ENCODE peak calls at places on chromosomes 6 and 20, in seven cellular contexts. Q, O, A, W, P, C and B are unnamed samples. For H3K4me1 and H3K9me3, the result is how much of the 10 kb centered on the place peaks cover.

GRCh38 chr6:160273760-160274159 is 15.1 kb upstream of the SLC22A2 start:
- DNase-seq in A (no peak), Q (no peak), W (no peak), O (no peak), C (no peak), P (no peak), B (no peak)

GRCh38 chr6:6793388-6794250 is 205.1 kb downstream of the LY86 start:
- DNase-seq in Q (no peak), P (no peak), C (no peak), W (no peak), O (no peak), A (no peak), B (no peak)

GRCh38 chr6:103675807-103676406 is 1183.8 kb downstream of the HACE1 start:
- DNase-seq in P (no peak), A (no peak), O (no peak), Q (no peak), C (peak), W (no peak), B (no peak)

GRCh38 chr20:17498181-17498580 is 33.0 kb downstream of the BFSP1 start:
- DNase-seq in C (no peak), P (no peak), O (no peak), Q (no peak), A (peak), W (no peak), B (no peak)

GRCh38 chr20:25453035-25453810 is 45.8 kb downstream of the GINS1 start:
- DNase-seq in Q (peak), P (no peak), W (peak), C (no peak), A (peak), O (no peak), B (no peak)

GRCh38 chr6:33108307-33108706 is 32.5 kb downstream of the HLA-DPB1 start:
- DNase-seq in W (no peak), Q (no peak), C (no peak), O (no peak), A (no peak), P (no peak), B (no peak)

GRCh38 chr6:16060039-16060438 is 68.8 kb upstream of the MYLIP start:
- DNase-seq in Q (no peak), A (no peak), C (no peak), W (no peak), O (no peak), P (no peak), B (no peak)

GRCh38 chr6:3409699-3410384 is 47.0 kb downstream of the SLC22A23 start:
- DNase-seq in O (no peak), W (peak), P (no peak), Q (no peak), C (no peak), A (no peak), B (no peak)

GRCh38 chr6:104591573-104592334 is 268.0 kb downstream of the HACE1 start:
- DNase-seq in C (peak), O (no peak), Q (peak), W (no peak), P (no peak), A (no peak), B (no peak)

GRCh38 chr6:111552241-111552744 is 53.4 kb downstream of the TRAF3IP2 start:
- DNase-seq in Q (peak), A (peak), O (peak), W (peak), C (peak), P (no peak), B (peak)

GRCh38 chr6:14751645-14752173 is 494.2 kb upstream of the JARID2 start:
- DNase-seq in P (no peak), C (no peak), Q (no peak), A (no peak), O (no peak), W (no peak), B (no peak)

GRCh38 chr6:122372647-122373046 is 26.8 kb upstream of the HSF2 start:
- DNase-seq in A (no peak), O (no peak), P (no peak), C (peak), Q (peak), W (no peak), B (no peak)

GRCh38 chr6:28982476-28983266 is 22.4 kb downstream of the ZNF311 start:
- DNase-seq in O (no peak), P (no peak), W (no peak), A (peak), C (peak), Q (peak), B (no peak)

GRCh38 chr20:43983359-43983758 is 68.7 kb downstream of the TOX2 start:
- DNase-seq in Q (no peak), A (no peak), W (no peak), O (no peak), P (no peak), C (no peak), B (no peak)

GRCh38 chr6:155121699-155122098 is 126.6 kb downstream of the TIAM2 start:
- DNase-seq in P (no peak), A (no peak), Q (peak), C (peak), O (no peak), W (no peak), B (peak)

GRCh38 chr6:132964101-132964867 is 149.9 kb downstream of the RPS12 start:
- DNase-seq in A (no peak), O (no peak), P (no peak), W (no peak), Q (peak), C (peak), B (no peak)

GRCh38 chr20:10699941-10700340 is 26.1 kb upstream of the JAG1 start:
- DNase-seq in O (no peak), P (no peak), A (no peak), Q (no peak), W (no peak), C (no peak), B (no peak)

GRCh38 chr6:92757926-92758325 is 661.4 kb downstream of the EPHA7 start:
- DNase-seq in O (no peak), C (no peak), Q (no peak), A (no peak), P (no peak), W (no peak), B (no peak)

GRCh38 chr20:54257090-54257816 is 49.4 kb downstream of the PFDN4 start:
- DNase-seq in C (peak), O (no peak), W (no peak), Q (peak), A (peak), P (no peak), B (no peak)

GRCh38 chr6:168923171-168923570 is 330.5 kb downstream of the THBS2 start:
- DNase-seq in A (no peak), W (no peak), O (no peak), P (no peak), C (no peak), Q (no peak), B (no peak)

GRCh38 chr6:122799916-122800701 is 11.1 kb downstream of the SMPDL3A start:
- DNase-seq in O (no peak), W (no peak), C (peak), Q (no peak), P (no peak), A (peak), B (peak)

GRCh38 chr20:40056186-40056585 is 632.9 kb downstream of the MAFB start:
- DNase-seq in W (no peak), Q (no peak), O (no peak), P (no peak), C (no peak), A (no peak), B (no peak)

GRCh38 chr6:37368961-37369320 is 15.2 kb downstream of the RNF8 start:
- DNase-seq in C (no peak), O (no peak), A (no peak), W (no peak), P (no peak), Q (no peak), B (no peak)

GRCh38 chr6:37365791-37366190 is 12.0 kb downstream of the RNF8 start:
- DNase-seq in Q (peak), W (no peak), C (peak), P (no peak), A (no peak), O (no peak), B (no peak)

GRCh38 chr6:37367557-37367956 is 13.8 kb downstream of the RNF8 start:
- DNase-seq in C (no peak), A (no peak), Q (no peak), P (no peak), O (no peak), W (no peak), B (no peak)

GRCh38 chr6:37369321-37370196 is 15.8 kb downstream of the RNF8 start:
- DNase-seq in P (no peak), O (no peak), A (no peak), Q (peak), C (peak), W (no peak), B (no peak)

GRCh38 chr6:37366910-37367309 is 13.1 kb downstream of the RNF8 start:
- DNase-seq in W (no peak), A (no peak), C (peak), P (no peak), O (no peak), Q (no peak), B (no peak)
- H3K4me3 ChIP-seq in W (no peak), A (no peak), C (no peak), P (no peak), O (no peak), Q (no peak), B (no peak)

DNA sequence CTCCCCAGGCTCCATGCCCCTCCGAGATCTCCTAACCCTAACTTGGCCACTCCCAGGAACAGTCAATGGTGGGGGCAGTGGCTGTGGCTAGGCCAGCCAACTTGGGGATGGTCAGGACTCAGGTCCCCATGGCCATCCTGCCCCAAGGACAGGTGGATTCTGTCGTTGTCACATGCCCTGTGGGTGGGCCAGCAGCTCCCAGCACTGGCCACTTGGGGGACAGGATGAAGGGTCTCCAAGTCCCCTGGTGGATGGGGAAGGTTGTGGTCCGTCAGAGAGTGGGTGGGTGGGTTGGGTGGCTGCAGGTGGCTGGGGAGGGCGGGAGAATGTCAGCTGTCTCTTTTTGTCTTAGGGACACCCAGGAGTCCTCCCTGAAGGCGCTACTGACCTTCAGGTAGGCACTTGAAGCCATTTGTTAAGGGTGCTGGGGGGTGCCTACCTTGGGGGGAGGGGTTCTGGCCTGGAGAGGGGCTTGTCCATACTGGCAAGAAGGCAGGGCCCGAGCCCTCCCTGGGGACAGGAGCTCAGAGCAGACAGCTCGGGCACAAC is 5.5 kb downstream of the COL9A3 start:
- DNase-seq in P (no peak), A (no peak), Q (no peak), W (no peak), C (no peak), O (no peak), B (no peak)
- H3K4me1 ChIP-seq in P (under half), A (under half), Q (under half), W (under half), C (under half), O (under half), B (under half)

GRCh38 chr6:40098774-40099173 is 164.5 kb upstream of the MOCS1 start:
- DNase-seq in A (no peak), P (no peak), O (no peak), Q (no peak), W (no peak), C (no peak), B (no peak)
- H3K9me3 ChIP-seq in A (under half), P (under half), O (under half), Q (under half), W (under half), C (under half), B (under half)

GRCh38 chr6:1612902-1613301 is 3.2 kb downstream of the FOXC1 start:
- DNase-seq in W (no peak), A (peak), P (no peak), O (no peak), C (peak), Q (peak), B (peak)
- H3K4me3 ChIP-seq in W (peak), A (peak), P (no peak), O (peak), C (peak), Q (peak), B (peak)

GRCh38 chr20:3803289-3803688 is 7.2 kb downstream of the CDC25B start:
- DNase-seq in W (no peak), O (peak), P (no peak), A (no peak), C (no peak), Q (no peak), B (no peak)
- H3K4me1 ChIP-seq in W (half or more), O (under half), P (under half), A (under half), C (under half), Q (under half), B (under half)

GRCh38 chr6:162491637-162492036 is 235.9 kb downstream of the PRKN start:
- DNase-seq in W (no peak), O (no peak), C (no peak), Q (no peak), P (no peak), A (no peak), B (no peak)
- H3K9me3 ChIP-seq in W (under half), O (under half), C (under half), Q (under half), P (under half), A (under half), B (under half)

DNA sequence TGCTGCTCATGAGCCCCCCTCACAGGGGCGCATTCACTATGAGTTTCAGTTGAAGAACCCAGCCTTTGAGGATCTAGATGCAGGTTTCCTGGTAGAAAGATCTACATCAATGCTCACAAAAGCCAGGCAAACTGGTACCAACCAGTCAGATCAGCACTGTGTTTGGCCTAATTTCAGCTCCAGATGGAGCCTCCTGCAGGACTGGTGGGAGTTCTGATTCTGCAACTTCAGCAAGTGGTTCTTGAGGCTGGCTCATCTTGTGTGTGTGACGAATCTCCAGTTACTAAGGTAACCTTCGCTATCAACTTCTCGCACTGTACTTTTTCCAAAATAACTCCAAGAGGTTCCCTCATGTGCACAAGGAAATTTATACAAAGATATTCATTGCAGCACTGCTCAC is 118.8 kb downstream of the ZMYND8 start:
- DNase-seq in Q (peak), A (no peak), P (no peak), W (no peak), C (no peak), O (no peak), B (no peak)
- H3K4me3 ChIP-seq in Q (no peak), A (no peak), P (no peak), W (no peak), C (no peak), O (no peak), B (no peak)

GRCh38 chr20:5745416-5745968 is 4.7 kb upstream of the SHLD1 start:
- DNase-seq in W (no peak), C (no peak), P (no peak), A (no peak), Q (no peak), O (no peak), B (no peak)
- H3K4me1 ChIP-seq in W (under half), C (under half), P (under half), A (under half), Q (under half), O (under half), B (under half)